ENCODE peak calls at places on chromosome 12, in eight cellular contexts. S is OCI-LY7; B is fibroblast of lung; W is naive thymus-derived CD4-positive, alpha-beta T cell; T is IMR-90; X is adrenal gland; G is mammary epithelial cell; Z is ovary. R is an unnamed sample.
A peak's percentile ranks its signal among the peaks of the same experiment; 100 is the strongest.

GRCh38 chr12:106348411-106348810 is 9.1 kb upstream of the POLR3B start:
- DNase-seq in Z (no peak), T (no peak), X (no peak), G (no peak), S (no peak), B (peak; percentile 5), W (no peak), R (no peak)

GRCh38 chr12:54300732-54301427 is at the start of gene NFE2:
- DNase-seq in Z (no peak), X (peak; percentile 71), T (peak; percentile 77), W (no peak), S (no peak), B (peak; percentile 83), G (peak; percentile 70), R (peak; percentile 37)

GRCh38 chr12:554001-554285 is 94.2 kb downstream of the B4GALNT3 start:
- DNase-seq in X (no peak), Z (no peak), B (no peak), T (no peak), W (no peak), G (no peak), S (no peak), R (no peak)

GRCh38 chr12:31961137-31961536 is 1.9 kb downstream of the RESF1 start:
- DNase-seq in W (no peak), S (peak; percentile 27), X (no peak), B (no peak), T (no peak), G (no peak), Z (no peak), R (no peak)

GRCh38 chr12:53575502-53576264 is 50.5 kb downstream of the ATF7 start:
- DNase-seq in Z (no peak), X (no peak), B (peak; percentile 75), W (no peak), S (no peak), G (peak; percentile 87), T (peak; percentile 83), R (peak; percentile 69)

GRCh38 chr12:75846102-75846501 is 185.5 kb downstream of the PHLDA1 start:
- DNase-seq in B (no peak), X (no peak), W (no peak), Z (no peak), S (no peak), T (no peak), G (no peak), R (no peak)

GRCh38 chr12:130166306-130166705 is 4.0 kb downstream of the FZD10 start:
- DNase-seq in X (no peak), Z (no peak), S (no peak), W (no peak), G (no peak), T (no peak), B (no peak), R (no peak)

GRCh38 chr12:122062832-122063690 is 15.5 kb upstream of the MLXIP start:
- DNase-seq in Z (peak; percentile 81), W (no peak), G (peak; percentile 76), S (no peak), X (peak; percentile 75), T (peak; percentile 66), B (peak; percentile 61), R (peak; percentile 82)

GRCh38 chr12:6211421-6211869 is 11.2 kb downstream of the CD9 start:
- DNase-seq in W (no peak), Z (no peak), G (no peak), X (no peak), S (no peak), B (peak; percentile 95), T (peak; percentile 91), R (no peak)

GRCh38 chr12:121805171-121805687 is 1.4 kb downstream of the SETD1B start:
- DNase-seq in S (peak; percentile 53), B (no peak), W (no peak), G (peak; percentile 39), Z (no peak), X (no peak), T (no peak), R (no peak)

GRCh38 chr12:31393004-31393550 is 67.1 kb upstream of the SINHCAF start:
- DNase-seq in T (no peak), X (no peak), Z (no peak), B (no peak), S (no peak), W (no peak), G (no peak), R (no peak)

GRCh38 chr12:130617219-130617618 is 98.9 kb downstream of the RIMBP2 start:
- DNase-seq in Z (no peak), W (no peak), S (no peak), T (no peak), B (no peak), G (no peak), X (no peak), R (peak; percentile 3)

GRCh38 chr12:47949441-47950341 is 13.7 kb upstream of the TMEM106C start:
- DNase-seq in Z (peak; percentile 73), X (peak; percentile 85), S (peak; percentile 66), B (peak; percentile 73), W (peak; percentile 28), T (peak; percentile 72), G (peak; percentile 78), R (peak; percentile 90)

GRCh38 chr12:49922349-49923034 is 18.8 kb upstream of the FAIM2 start:
- DNase-seq in S (no peak), X (peak; percentile 39), Z (peak; percentile 68), G (no peak), T (no peak), B (no peak), W (no peak), R (no peak)

GRCh38 chr12:42611571-42612257 is 22.2 kb upstream of the PRICKLE1 start:
- DNase-seq in T (no peak), G (no peak), B (peak; percentile 10), W (no peak), Z (no peak), S (no peak), X (no peak), R (no peak)

GRCh38 chr12:121079736-121080272 is 40.8 kb upstream of the OASL start:
- DNase-seq in X (no peak), Z (no peak), S (no peak), G (no peak), T (no peak), W (no peak), B (no peak), R (no peak)

GRCh38 chr12:39272934-39273770 is 169.8 kb downstream of the KIF21A start:
- DNase-seq in G (peak; percentile 35), X (no peak), S (peak; percentile 38), T (peak; percentile 3), B (peak; percentile 39), Z (no peak), W (peak; percentile 13), R (peak; percentile 25)

GRCh38 chr12:132658149-132658905 is 28.8 kb downstream of the POLE start:
- DNase-seq in S (no peak), B (no peak), G (no peak), T (no peak), W (no peak), Z (no peak), X (no peak), R (no peak)

GRCh38 chr12:55637467-55637866 is 775 bp downstream of the OR10P1 start:
- DNase-seq in W (peak; percentile 35), Z (no peak), T (no peak), G (no peak), X (no peak), S (no peak), B (no peak), R (peak; percentile 15)

GRCh38 chr12:77102691-77103090 is 37.3 kb upstream of the E2F7 start:
- DNase-seq in T (peak; percentile 79), S (no peak), B (peak; percentile 92), W (no peak), Z (no peak), X (no peak), G (peak; percentile 59), R (no peak)
- H3K27ac ChIP-seq in T (no peak overlapping the region), S (no peak overlapping the region), B (no peak overlapping the region), W (no peak overlapping the region), Z (no peak overlapping the region), X (no peak overlapping the region), G (no peak overlapping the region), R (no peak overlapping the region)

GRCh38 chr12:46459111-46459510 is 86.5 kb upstream of the SLC38A2 start:
- DNase-seq in S (no peak), X (no peak), B (peak; percentile 90), W (no peak), T (peak; percentile 91), Z (no peak), G (peak; percentile 40), R (peak; percentile 27)

GRCh38 chr12:46459881-46460545 is 87.4 kb upstream of the SLC38A2 start:
- DNase-seq in S (peak; percentile 25), G (no peak), X (no peak), W (peak; percentile 33), T (no peak), Z (no peak), B (no peak), R (no peak)

GRCh38 chr12:46457958-46458357 is 85.4 kb upstream of the SLC38A2 start:
- DNase-seq in X (no peak), W (no peak), B (no peak), T (no peak), S (no peak), G (no peak), Z (no peak), R (no peak)

GRCh38 chr12:46456356-46457334 is 84.1 kb upstream of the SLC38A2 start:
- DNase-seq in X (no peak), W (no peak), Z (no peak), T (peak; percentile 74), S (no peak), B (peak; percentile 45), G (no peak), R (no peak)

GRCh38 chr12:46458500-46459106 is 86.0 kb upstream of the SLC38A2 start:
- DNase-seq in W (peak; percentile 27), B (no peak), S (no peak), G (no peak), Z (no peak), X (no peak), T (no peak), R (peak; percentile 52)
- H3K4me1 ChIP-seq in W (peaks cover 26% of the 10 kb centered on the region), B (peaks cover 2% of the 10 kb centered on the region), S (peaks cover 9% of the 10 kb centered on the region), G (peaks cover 43% of the 10 kb centered on the region), Z (peaks cover 34% of the 10 kb centered on the region), X (peaks cover 3% of the 10 kb centered on the region), T (peaks cover 13% of the 10 kb centered on the region), R (no peaks in the 10 kb centered on the region)

DNA sequence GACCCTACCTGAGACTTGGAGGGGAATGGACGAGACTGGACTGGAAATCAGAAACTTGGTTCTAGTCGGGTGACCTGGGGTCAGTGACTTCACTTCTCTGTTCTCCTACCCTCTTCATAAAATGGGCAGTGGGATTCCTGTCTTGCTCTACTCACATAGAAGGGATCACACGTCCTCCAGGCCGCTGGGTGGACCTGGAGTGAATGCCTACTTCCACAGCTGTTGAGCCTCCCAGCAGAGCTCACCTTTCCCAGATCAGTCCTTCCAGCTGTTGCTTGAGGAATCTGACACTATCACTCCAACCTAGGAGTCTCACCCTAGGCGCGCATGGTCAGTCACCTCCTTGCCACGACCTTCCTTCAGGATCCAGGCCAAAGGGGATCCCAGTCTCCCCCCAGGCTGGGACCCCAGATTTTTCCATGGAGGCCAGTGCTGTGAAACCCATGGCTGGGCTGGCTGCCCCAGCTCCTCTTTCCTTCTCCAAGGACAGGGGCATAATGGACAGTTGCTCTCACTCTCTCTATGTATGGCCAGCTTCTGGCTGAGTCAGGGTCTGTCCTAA is 641 bp downstream of the ACVRL1 start:
- DNase-seq in B (no peak), W (no peak), X (no peak), Z (no peak), S (no peak), G (no peak), T (no peak), R (no peak)
- H3K27ac ChIP-seq in B (peak overlapping the region; percentile 4), W (no peak overlapping the region), X (peak overlapping the region; percentile 84), Z (no peak overlapping the region), S (no peak overlapping the region), G (no peak overlapping the region), T (no peak overlapping the region), R (peak overlapping the region; percentile 24)

GRCh38 chr12:52190860-52191729 is 719 bp downstream of the KRT80 start:
- DNase-seq in B (peak; percentile 58), W (no peak), T (peak; percentile 35), X (no peak), G (no peak), Z (no peak), S (no peak), R (no peak)
- H3K4me1 ChIP-seq in B (peaks cover 63% of the 10 kb centered on the region), W (no peaks in the 10 kb centered on the region), T (peaks cover 70% of the 10 kb centered on the region), X (peaks cover 33% of the 10 kb centered on the region), G (peaks cover 69% of the 10 kb centered on the region), Z (peaks cover 24% of the 10 kb centered on the region), S (no peaks in the 10 kb centered on the region), R (no peaks in the 10 kb centered on the region)

R was measured in small intestine.